ENCODE peak calls at places on chromosome 14, in six cellular contexts. One of them, this sample, is unnamed.
A peak's percentile ranks its signal among the peaks of the same experiment; 100 is the strongest.

GRCh38 chr14:26180221-26180620 is 417.6 kb downstream of the NOVA1 start:
- DNase-seq in germinal center: no peak
- DNase-seq in stimulated activated CD4-positive, alpha-beta T cell treated with anti-CD3 and anti-CD28 coated beads, Interleukin-2, amount 100 ng/mL, for 48 hours: no peak
- DNase-seq in RKO: no peak
- DNase-seq in Right ventricle myocardium superior: no peak
- DNase-seq in Peyer's patch: no peak
- DNase-seq in this sample: no peak

GRCh38 chr14:60249321-60250251 is 565 bp downstream of the PPM1A start:
- DNase-seq in germinal center: peak; percentile 83
- DNase-seq in stimulated activated CD4-positive, alpha-beta T cell treated with anti-CD3 and anti-CD28 coated beads, Interleukin-2, amount 100 ng/mL, for 48 hours: peak; percentile 42
- DNase-seq in RKO: peak; percentile 65
- DNase-seq in Right ventricle myocardium superior: peak; percentile 84
- DNase-seq in Peyer's patch: peak; percentile 85
- DNase-seq in this sample: peak; percentile 62

GRCh38 chr14:55427439-55427838 is 13.0 kb downstream of the TBPL2 start:
- DNase-seq in germinal center: no peak
- DNase-seq in stimulated activated CD4-positive, alpha-beta T cell treated with anti-CD3 and anti-CD28 coated beads, Interleukin-2, amount 100 ng/mL, for 48 hours: no peak
- DNase-seq in RKO: peak; percentile 30
- DNase-seq in Right ventricle myocardium superior: no peak
- DNase-seq in Peyer's patch: no peak
- DNase-seq in this sample: peak; percentile 58

GRCh38 chr14:92959761-92960680 is 37.1 kb downstream of the CHGA start:
- DNase-seq in germinal center: no peak
- DNase-seq in stimulated activated CD4-positive, alpha-beta T cell treated with anti-CD3 and anti-CD28 coated beads, Interleukin-2, amount 100 ng/mL, for 48 hours: no peak
- DNase-seq in RKO: no peak
- DNase-seq in Right ventricle myocardium superior: peak; percentile 42
- DNase-seq in Peyer's patch: no peak
- DNase-seq in this sample: no peak

GRCh38 chr14:34436960-34437728 is 24.9 kb downstream of the SPTSSA start:
- DNase-seq in germinal center: no peak
- DNase-seq in stimulated activated CD4-positive, alpha-beta T cell treated with anti-CD3 and anti-CD28 coated beads, Interleukin-2, amount 100 ng/mL, for 48 hours: no peak
- DNase-seq in RKO: no peak
- DNase-seq in Right ventricle myocardium superior: no peak
- DNase-seq in Peyer's patch: no peak
- DNase-seq in this sample: peak; percentile 21

GRCh38 chr14:100285021-100285912 is 21.0 kb downstream of the SLC25A29 start:
- DNase-seq in germinal center: peak; percentile 94
- DNase-seq in stimulated activated CD4-positive, alpha-beta T cell treated with anti-CD3 and anti-CD28 coated beads, Interleukin-2, amount 100 ng/mL, for 48 hours: peak; percentile 86
- DNase-seq in RKO: peak; percentile 63
- DNase-seq in Right ventricle myocardium superior: peak; percentile 84
- DNase-seq in Peyer's patch: peak; percentile 80
- DNase-seq in this sample: peak; percentile 33

GRCh38 chr14:95264271-95264973 is 55.3 kb downstream of the CLMN start:
- DNase-seq in germinal center: no peak
- DNase-seq in stimulated activated CD4-positive, alpha-beta T cell treated with anti-CD3 and anti-CD28 coated beads, Interleukin-2, amount 100 ng/mL, for 48 hours: no peak
- DNase-seq in RKO: no peak
- DNase-seq in Right ventricle myocardium superior: no peak
- DNase-seq in Peyer's patch: no peak
- DNase-seq in this sample: no peak

GRCh38 chr14:61542848-61543790 is 152.2 kb upstream of the HIF1A start:
- DNase-seq in germinal center: no peak
- DNase-seq in stimulated activated CD4-positive, alpha-beta T cell treated with anti-CD3 and anti-CD28 coated beads, Interleukin-2, amount 100 ng/mL, for 48 hours: no peak
- DNase-seq in RKO: no peak
- DNase-seq in Right ventricle myocardium superior: no peak
- DNase-seq in Peyer's patch: no peak
- DNase-seq in this sample: no peak

GRCh38 chr14:68651652-68652432 is 141.0 kb downstream of the ZFP36L1 start:
- DNase-seq in germinal center: no peak
- DNase-seq in stimulated activated CD4-positive, alpha-beta T cell treated with anti-CD3 and anti-CD28 coated beads, Interleukin-2, amount 100 ng/mL, for 48 hours: no peak
- DNase-seq in RKO: no peak
- DNase-seq in Right ventricle myocardium superior: no peak
- DNase-seq in Peyer's patch: no peak
- DNase-seq in this sample: no peak

GRCh38 chr14:32028599-32028998 is 48.5 kb upstream of the ARHGAP5 start:
- DNase-seq in germinal center: no peak
- DNase-seq in stimulated activated CD4-positive, alpha-beta T cell treated with anti-CD3 and anti-CD28 coated beads, Interleukin-2, amount 100 ng/mL, for 48 hours: no peak
- DNase-seq in RKO: no peak
- DNase-seq in Right ventricle myocardium superior: no peak
- DNase-seq in Peyer's patch: no peak
- DNase-seq in this sample: peak; percentile 83

GRCh38 chr14:51073751-51074150 is 21.2 kb downstream of the TRIM9 start:
- DNase-seq in germinal center: no peak
- DNase-seq in stimulated activated CD4-positive, alpha-beta T cell treated with anti-CD3 and anti-CD28 coated beads, Interleukin-2, amount 100 ng/mL, for 48 hours: no peak
- DNase-seq in RKO: no peak
- DNase-seq in Right ventricle myocardium superior: no peak
- DNase-seq in Peyer's patch: no peak
- DNase-seq in this sample: no peak

GRCh38 chr14:49240383-49240782 is 345.8 kb downstream of the RPS29 start:
- DNase-seq in germinal center: no peak
- DNase-seq in stimulated activated CD4-positive, alpha-beta T cell treated with anti-CD3 and anti-CD28 coated beads, Interleukin-2, amount 100 ng/mL, for 48 hours: no peak
- DNase-seq in RKO: no peak
- DNase-seq in Right ventricle myocardium superior: no peak
- DNase-seq in Peyer's patch: no peak
- DNase-seq in this sample: peak; percentile 8

GRCh38 chr14:101445278-101445677 is 116.0 kb upstream of the DIO3 start:
- DNase-seq in germinal center: no peak
- DNase-seq in stimulated activated CD4-positive, alpha-beta T cell treated with anti-CD3 and anti-CD28 coated beads, Interleukin-2, amount 100 ng/mL, for 48 hours: no peak
- DNase-seq in RKO: no peak
- DNase-seq in Right ventricle myocardium superior: no peak
- DNase-seq in Peyer's patch: no peak
- DNase-seq in this sample: no peak

GRCh38 chr14:66105819-66106218 is 380.4 kb upstream of the CCDC196 start:
- DNase-seq in germinal center: no peak
- DNase-seq in stimulated activated CD4-positive, alpha-beta T cell treated with anti-CD3 and anti-CD28 coated beads, Interleukin-2, amount 100 ng/mL, for 48 hours: no peak
- DNase-seq in RKO: peak; percentile 39
- DNase-seq in Right ventricle myocardium superior: no peak
- DNase-seq in Peyer's patch: no peak
- DNase-seq in this sample: peak; percentile 1

GRCh38 chr14:54450535-54450934 is 9.4 kb upstream of the CNIH1 start:
- DNase-seq in germinal center: no peak
- DNase-seq in stimulated activated CD4-positive, alpha-beta T cell treated with anti-CD3 and anti-CD28 coated beads, Interleukin-2, amount 100 ng/mL, for 48 hours: no peak
- DNase-seq in RKO: no peak
- DNase-seq in Right ventricle myocardium superior: no peak
- DNase-seq in Peyer's patch: no peak
- DNase-seq in this sample: peak; percentile 16

GRCh38 chr14:55448146-55448614 is 7.8 kb upstream of the TBPL2 start:
- DNase-seq in germinal center: no peak
- DNase-seq in stimulated activated CD4-positive, alpha-beta T cell treated with anti-CD3 and anti-CD28 coated beads, Interleukin-2, amount 100 ng/mL, for 48 hours: peak; percentile 15
- DNase-seq in RKO: peak; percentile 58
- DNase-seq in Right ventricle myocardium superior: no peak
- DNase-seq in Peyer's patch: peak; percentile 82
- DNase-seq in this sample: peak; percentile 99

GRCh38 chr14:99648385-99648784 is 3.5 kb downstream of the HHIPL1 start:
- DNase-seq in germinal center: no peak
- DNase-seq in stimulated activated CD4-positive, alpha-beta T cell treated with anti-CD3 and anti-CD28 coated beads, Interleukin-2, amount 100 ng/mL, for 48 hours: no peak
- DNase-seq in RKO: no peak
- DNase-seq in Right ventricle myocardium superior: no peak
- DNase-seq in Peyer's patch: no peak
- DNase-seq in this sample: no peak

GRCh38 chr14:26427059-26427458 is 170.8 kb downstream of the NOVA1 start:
- DNase-seq in germinal center: no peak
- DNase-seq in stimulated activated CD4-positive, alpha-beta T cell treated with anti-CD3 and anti-CD28 coated beads, Interleukin-2, amount 100 ng/mL, for 48 hours: no peak
- DNase-seq in RKO: no peak
- DNase-seq in Right ventricle myocardium superior: peak; percentile 15
- DNase-seq in Peyer's patch: no peak
- DNase-seq in this sample: no peak

GRCh38 chr14:76500480-76500879 is 124.5 kb downstream of the ESRRB start:
- DNase-seq in germinal center: no peak
- DNase-seq in stimulated activated CD4-positive, alpha-beta T cell treated with anti-CD3 and anti-CD28 coated beads, Interleukin-2, amount 100 ng/mL, for 48 hours: no peak
- DNase-seq in RKO: no peak
- DNase-seq in Right ventricle myocardium superior: no peak
- DNase-seq in Peyer's patch: no peak
- DNase-seq in this sample: peak; percentile 3

GRCh38 chr14:24398943-24399801 is at the start of gene NYNRIN:
- DNase-seq in germinal center: peak; percentile 42
- DNase-seq in stimulated activated CD4-positive, alpha-beta T cell treated with anti-CD3 and anti-CD28 coated beads, Interleukin-2, amount 100 ng/mL, for 48 hours: peak; percentile 11
- DNase-seq in RKO: no peak
- DNase-seq in Right ventricle myocardium superior: peak; percentile 82
- DNase-seq in Peyer's patch: peak; percentile 62
- DNase-seq in this sample: no peak

GRCh38 chr14:77105118-77105517 is 7.1 kb downstream of the CIPC start:
- DNase-seq in germinal center: no peak
- DNase-seq in stimulated activated CD4-positive, alpha-beta T cell treated with anti-CD3 and anti-CD28 coated beads, Interleukin-2, amount 100 ng/mL, for 48 hours: no peak
- DNase-seq in RKO: no peak
- DNase-seq in Right ventricle myocardium superior: no peak
- DNase-seq in Peyer's patch: no peak
- DNase-seq in this sample: no peak

GRCh38 chr14:66444271-66444987 is 41.7 kb upstream of the CCDC196 start:
- DNase-seq in germinal center: no peak
- DNase-seq in stimulated activated CD4-positive, alpha-beta T cell treated with anti-CD3 and anti-CD28 coated beads, Interleukin-2, amount 100 ng/mL, for 48 hours: no peak
- DNase-seq in RKO: no peak
- DNase-seq in Right ventricle myocardium superior: no peak
- DNase-seq in Peyer's patch: no peak
- DNase-seq in this sample: no peak

This sample was measured in M059J.